ENCODE peak calls at places on chromosome 5, in four cellular contexts. Z is progenitor cell of endocrine pancreas; I is stimulated activated CD4-positive, alpha-beta T cell treated with anti-CD3 and anti-CD28 coated beads, Interleukin-2, amount 100 ng/mL, for 4 hours; R is NB4. M is an unnamed sample.

GRCh38 chr5:92019376-92019990 is 636.4 kb upstream of the ARRDC3 start:
- DNase-seq in R (no peak), Z (no peak), I (no peak), M (peak; percentile 70)

GRCh38 chr5:1800470-1801060 is 642 bp upstream of the NDUFS6 start:
- DNase-seq in R (peak; percentile 57), Z (no peak), I (no peak), M (peak; percentile 24)

GRCh38 chr5:78632467-78632866 is 16.1 kb downstream of the LHFPL2 start:
- DNase-seq in I (no peak), R (no peak), Z (no peak), M (no peak)

GRCh38 chr5:19261879-19262278 is 726.1 kb downstream of the CDH18 start:
- DNase-seq in R (no peak), I (no peak), Z (no peak), M (no peak)

GRCh38 chr5:60540855-60541805 is 158.8 kb downstream of the DEPDC1B start:
- DNase-seq in I (no peak), Z (no peak), R (no peak), M (no peak)

GRCh38 chr5:19802686-19803085 is 185.3 kb downstream of the CDH18 start:
- DNase-seq in R (no peak), Z (no peak), I (no peak), M (no peak)

GRCh38 chr5:65121880-65122436 is 353.2 kb downstream of the CWC27 start:
- DNase-seq in I (no peak), Z (no peak), R (peak; percentile 68), M (peak; percentile 86)

GRCh38 chr5:135951257-135951656 is 3.5 kb downstream of the LECT2 start:
- DNase-seq in I (no peak), R (no peak), Z (no peak), M (no peak)

GRCh38 chr5:57738306-57738705 is 255.7 kb upstream of the ACTBL2 start:
- DNase-seq in R (no peak), I (no peak), Z (no peak), M (no peak)

GRCh38 chr5:145637396-145637795 is 197.7 kb downstream of the PRELID2 start:
- DNase-seq in Z (no peak), I (no peak), R (no peak), M (no peak)

GRCh38 chr5:133108481-133108921 is 56.7 kb downstream of the HSPA4 start:
- DNase-seq in Z (no peak), I (no peak), R (peak; percentile 69), M (peak; percentile 12)

GRCh38 chr5:108167174-108167573 is 214.7 kb downstream of the FBXL17 start:
- DNase-seq in R (no peak), I (no peak), Z (no peak), M (no peak)

GRCh38 chr5:66807743-66808142 is 211.6 kb downstream of the MAST4 start:
- DNase-seq in R (peak; percentile 2), Z (no peak), I (no peak), M (peak; percentile 76)

GRCh38 chr5:127839496-127840197 is 136.5 kb downstream of the CCDC192 start:
- DNase-seq in I (no peak), R (peak; percentile 40), Z (no peak), M (no peak)

GRCh38 chr5:55544341-55544740 is 9.6 kb upstream of the PLPP1 start:
- DNase-seq in Z (no peak), I (no peak), R (no peak), M (no peak)

GRCh38 chr5:169724303-169724702 is 87.2 kb downstream of the DOCK2 start:
- DNase-seq in I (no peak), Z (no peak), R (no peak), M (no peak)

GRCh38 chr5:92337772-92338234 is 954.7 kb upstream of the ARRDC3 start:
- DNase-seq in R (no peak), I (no peak), Z (no peak), M (peak; percentile 13)

GRCh38 chr5:121138952-121139351 is 674.9 kb downstream of the PRR16 start:
- DNase-seq in R (no peak), I (no peak), Z (no peak), M (no peak)

GRCh38 chr5:135490245-135491037 is 38.3 kb upstream of the TIFAB start:
- DNase-seq in R (no peak), I (no peak), Z (no peak), M (no peak)

GRCh38 chr5:142810891-142811290 is 40.7 kb downstream of the ARHGAP26 start:
- DNase-seq in Z (no peak), R (no peak), I (no peak), M (no peak)

GRCh38 chr5:71938886-71939285 is 168.4 kb upstream of the MAP1B start:
- DNase-seq in I (no peak), R (no peak), Z (peak; percentile 15), M (peak; percentile 76)

GRCh38 chr5:132466453-132467291 is 23.9 kb downstream of the IRF1 start:
- DNase-seq in R (peak; percentile 99), I (no peak), Z (no peak), M (peak; percentile 73)

GRCh38 chr5:113060410-113061025 is 83.9 kb downstream of the DCP2 start:
- DNase-seq in I (no peak), Z (no peak), R (no peak), M (no peak)

GRCh38 chr5:38827525-38827924 is 18.3 kb upstream of the OSMR start:
- DNase-seq in Z (no peak), I (no peak), R (no peak), M (peak; percentile 61)

GRCh38 chr5:36741138-36741537 is 134.7 kb downstream of the SLC1A3 start:
- DNase-seq in R (no peak), I (no peak), Z (no peak), M (no peak)

GRCh38 chr5:84487963-84488362 is 103.3 kb upstream of the EDIL3 start:
- DNase-seq in Z (no peak), R (no peak), I (no peak), M (peak; percentile 67)

GRCh38 chr5:143933434-143933833 is 121.5 kb downstream of the HMHB1 start:
- DNase-seq in R (no peak), I (no peak), Z (no peak), M (peak; percentile 18)

GRCh38 chr5:169412858-169413257 is 111.9 kb upstream of the SLIT3 start:
- DNase-seq in I (no peak), R (no peak), Z (no peak), M (no peak)

GRCh38 chr5:172493906-172494305 is 39.6 kb upstream of the SH3PXD2B start:
- DNase-seq in Z (no peak), R (no peak), I (no peak), M (no peak)

GRCh38 chr5:55232194-55232984 is 1.0 kb downstream of the CCNO start:
- DNase-seq in I (no peak), R (no peak), Z (peak; percentile 17), M (no peak)

GRCh38 chr5:81922790-81923398 is 48.9 kb upstream of the ATG10 start:
- DNase-seq in Z (no peak), I (no peak), R (no peak), M (no peak)

GRCh38 chr5:73940026-73940425 is 314.0 kb downstream of the ARHGEF28 start:
- DNase-seq in R (no peak), Z (no peak), I (no peak), M (peak; percentile 27)

GRCh38 chr5:32115985-32116384 is 58.1 kb downstream of the GOLPH3 start:
- DNase-seq in R (peak; percentile 15), I (no peak), Z (no peak), M (no peak)

M was measured in HT1080.